ENCODE peak calls at places on chromosomes 11 and 22, in four cellular contexts. G, U, K and O are unnamed samples.

GRCh38 chr11:118699508-118700220 is 20.2 kb upstream of the TREH start:
- DNase-seq in U (no peak), K (peak), G (peak), O (no peak)

GRCh38 chr22:36808611-36809344 is 8.1 kb downstream of the PVALB start:
- DNase-seq in U (no peak), G (no peak), K (no peak), O (no peak)

GRCh38 chr11:123454060-123454651 is 24.1 kb downstream of the GRAMD1B start:
- DNase-seq in K (no peak), G (peak), U (peak), O (peak)

GRCh38 chr11:84022221-84022620 is 736.1 kb upstream of the CCDC90B start:
- DNase-seq in U (no peak), G (no peak), K (no peak), O (no peak)

GRCh38 chr22:48957987-48958321 is 869.7 kb downstream of the BRD1 start:
- DNase-seq in U (no peak), G (peak), K (peak), O (no peak)

GRCh38 chr11:15699978-15700377 is 585.3 kb downstream of the INSC start:
- DNase-seq in U (no peak), G (no peak), K (no peak), O (no peak)

GRCh38 chr22:42416671-42417230 is 15.5 kb downstream of the NFAM1 start:
- DNase-seq in K (no peak), U (no peak), G (no peak), O (no peak)

GRCh38 chr22:48315415-48316244 is 1512.0 kb downstream of the BRD1 start:
- DNase-seq in G (no peak), K (peak), U (no peak), O (no peak)

GRCh38 chr22:17786435-17787158 is 12.3 kb upstream of the BID start:
- DNase-seq in U (peak), K (no peak), G (no peak), O (no peak)

GRCh38 chr11:88535916-88536547 is 198.5 kb upstream of the CTSC start:
- DNase-seq in G (no peak), K (no peak), U (peak), O (peak)

GRCh38 chr22:48884786-48885185 is 942.9 kb downstream of the BRD1 start:
- DNase-seq in U (no peak), G (no peak), K (peak), O (no peak)

GRCh38 chr11:103949781-103950180 is 86.7 kb upstream of the DDI1 start:
- DNase-seq in U (no peak), K (no peak), G (no peak), O (no peak)

GRCh38 chr11:35618497-35619029 is 303 bp downstream of the FJX1 start:
- DNase-seq in U (no peak), K (no peak), G (no peak), O (no peak)

GRCh38 chr11:92628401-92629292 is 340.8 kb upstream of the MTNR1B start:
- DNase-seq in U (no peak), K (no peak), G (no peak), O (no peak)

GRCh38 chr11:12961615-12962014 is 47.5 kb upstream of the RASSF10 start:
- DNase-seq in K (no peak), G (no peak), U (peak), O (no peak)

GRCh38 chr11:84800755-84801346 is 826.3 kb downstream of the DLG2 start:
- DNase-seq in K (no peak), G (no peak), U (peak), O (peak)

GRCh38 chr11:93585758-93586157 is 42.6 kb upstream of the SMCO4 start:
- DNase-seq in U (no peak), G (no peak), K (no peak), O (peak)

GRCh38 chr11:86484164-86484794 is 109.6 kb downstream of the CCDC81 start:
- DNase-seq in U (no peak), K (peak), G (no peak), O (peak)

GRCh38 chr11:269146-269890 is 8.9 kb upstream of the NLRP6 start:
- DNase-seq in K (no peak), U (peak), G (peak), O (no peak)

GRCh38 chr11:2944953-2945756 is 15.9 kb upstream of the PHLDA2 start:
- DNase-seq in U (no peak), K (peak), G (no peak), O (peak)

GRCh38 chr11:128549256-128549944 is 38.0 kb downstream of the ETS1 start:
- DNase-seq in K (peak), U (no peak), G (no peak), O (no peak)

GRCh38 chr11:96045622-96046456 is 121.9 kb upstream of the MTMR2 start:
- DNase-seq in G (no peak), U (no peak), K (no peak), O (peak)

GRCh38 chr11:67126986-67127385 is 7.9 kb downstream of the KDM2A start:
- DNase-seq in K (peak), G (no peak), U (no peak), O (no peak)

GRCh38 chr11:689630-690029 is 5.4 kb downstream of the DEAF1 start:
- DNase-seq in K (no peak), U (no peak), G (no peak), O (no peak)

GRCh38 chr11:90380206-90380605 is 157.4 kb upstream of the CHORDC1 start:
- DNase-seq in K (no peak), G (no peak), U (no peak), O (no peak)

GRCh38 chr11:1200611-1201191 is 22.2 kb upstream of the MUC5B start:
- DNase-seq in K (peak), U (no peak), G (no peak), O (no peak)

GRCh38 chr11:64406221-64406946 is 47.4 kb downstream of the RPS6KA4 start:
- DNase-seq in U (no peak), G (no peak), K (no peak), O (no peak)

GRCh38 chr22:41699264-41700104 is at the start of gene MEI1:
- DNase-seq in U (peak), G (peak), K (peak), O (no peak)

GRCh38 chr22:33326540-33327295 is 268.5 kb upstream of the SYN3 start:
- DNase-seq in G (no peak), U (no peak), K (no peak), O (no peak)

GRCh38 chr22:22748297-22748743 is 103.9 kb downstream of the GGTLC2 start:
- DNase-seq in G (peak), U (peak), K (no peak), O (peak)

GRCh38 chr11:98495016-98495415 is 525.7 kb upstream of the CNTN5 start:
- DNase-seq in G (no peak), K (no peak), U (no peak), O (no peak)

GRCh38 chr22:48949375-48950149 is 878.1 kb downstream of the BRD1 start:
- DNase-seq in G (no peak), U (no peak), K (no peak), O (no peak)

GRCh38 chr11:84865791-84866535 is 761.2 kb downstream of the DLG2 start:
- DNase-seq in G (no peak), K (no peak), U (no peak), O (no peak)

GRCh38 chr11:104764718-104765045 is 133.6 kb downstream of the CASP12 start:
- DNase-seq in G (no peak), U (no peak), K (no peak), O (no peak)

GRCh38 chr22:32237021-32237420 is 18.1 kb downstream of the SLC5A4 start:
- DNase-seq in G (no peak), U (peak), K (no peak), O (no peak)

GRCh38 chr22:39988386-39989114 is 6.2 kb upstream of the FAM83F start:
- DNase-seq in G (no peak), K (no peak), U (no peak), O (no peak)

GRCh38 chr11:61297741-61298140 is 2.6 kb upstream of the VWCE start:
- DNase-seq in G (no peak), U (peak), K (no peak), O (peak)